ENCODE peak calls at places on chromosomes 11 and 22, in eight cellular contexts. N, M, D, J, H, P, E and X are unnamed samples.

GRCh38 chr22:37907036-37907954 is 1.2 kb downstream of the MICALL1 start:
- DNase-seq in N (peak; percentile 63), M (no peak), D (no peak), J (no peak), H (no peak), P (no peak), E (no peak), X (no peak)

GRCh38 chr11:63534895-63535461 is 1.6 kb upstream of the PLAAT4 start:
- DNase-seq in N (no peak), M (no peak), D (no peak), J (no peak), H (no peak), P (no peak), E (no peak), X (no peak)

GRCh38 chr11:36361472-36361871 is 65.4 kb downstream of the PRR5L start:
- DNase-seq in N (no peak), M (no peak), D (no peak), J (no peak), H (no peak), P (no peak), E (no peak), X (no peak)

GRCh38 chr11:118304809-118305248 is 299 bp downstream of the CD3E start:
- DNase-seq in N (no peak), M (no peak), D (no peak), J (no peak), H (no peak), P (no peak), E (no peak), X (no peak)

GRCh38 chr22:40637181-40638150 is 947 bp upstream of the MRTFA start:
- DNase-seq in N (peak; percentile 77), M (peak; percentile 68), D (no peak), J (peak; percentile 76), H (no peak), P (no peak), E (peak; percentile 56), X (peak; percentile 68)

GRCh38 chr22:19658057-19658966 is 56.0 kb upstream of the SEPTIN5 start:
- DNase-seq in N (no peak), M (no peak), D (no peak), J (no peak), H (no peak), P (no peak), E (no peak), X (no peak)

GRCh38 chr22:42642801-42643631 is 2.6 kb upstream of the ATP5MGL start:
- DNase-seq in N (no peak), M (no peak), D (no peak), J (no peak), H (no peak), P (no peak), E (no peak), X (no peak)

GRCh38 chr22:38177926-38178604 is 3.6 kb downstream of the PLA2G6 start:
- DNase-seq in N (peak; percentile 82), M (peak; percentile 82), D (peak; percentile 70), J (peak; percentile 64), H (peak; percentile 82), P (no peak), E (no peak), X (peak; percentile 69)

GRCh38 chr11:114297806-114298700 is 1.9 kb downstream of the NNMT start:
- DNase-seq in N (no peak), M (no peak), D (no peak), J (no peak), H (no peak), P (no peak), E (no peak), X (no peak)

GRCh38 chr11:124302756-124303155 is 11.0 kb downstream of the OR8D1 start:
- DNase-seq in N (no peak), M (no peak), D (no peak), J (no peak), H (no peak), P (no peak), E (no peak), X (no peak)

GRCh38 chr11:108886608-108887007 is 221.7 kb downstream of the DDX10 start:
- DNase-seq in N (no peak), M (no peak), D (no peak), J (no peak), H (peak; percentile 28), P (no peak), E (no peak), X (no peak)

GRCh38 chr11:68872216-68873003 is 30.7 kb upstream of the CPT1A start:
- DNase-seq in N (no peak), M (no peak), D (no peak), J (no peak), H (no peak), P (peak; percentile 72), E (no peak), X (no peak)

GRCh38 chr11:45048313-45048841 is 97.7 kb upstream of the TP53I11 start:
- DNase-seq in N (no peak), M (peak; percentile 20), D (no peak), J (no peak), H (no peak), P (no peak), E (no peak), X (no peak)

GRCh38 chr22:44181033-44181911 is 547 bp downstream of the PARVG start:
- DNase-seq in N (no peak), M (no peak), D (no peak), J (no peak), H (no peak), P (no peak), E (peak; percentile 54), X (no peak)

GRCh38 chr11:64246874-64247728 is at the start of gene PPP1R14B:
- DNase-seq in N (peak; percentile 93), M (peak; percentile 88), D (peak; percentile 93), J (peak; percentile 77), H (peak; percentile 89), P (peak; percentile 94), E (peak; percentile 94), X (peak; percentile 89)

DNA sequence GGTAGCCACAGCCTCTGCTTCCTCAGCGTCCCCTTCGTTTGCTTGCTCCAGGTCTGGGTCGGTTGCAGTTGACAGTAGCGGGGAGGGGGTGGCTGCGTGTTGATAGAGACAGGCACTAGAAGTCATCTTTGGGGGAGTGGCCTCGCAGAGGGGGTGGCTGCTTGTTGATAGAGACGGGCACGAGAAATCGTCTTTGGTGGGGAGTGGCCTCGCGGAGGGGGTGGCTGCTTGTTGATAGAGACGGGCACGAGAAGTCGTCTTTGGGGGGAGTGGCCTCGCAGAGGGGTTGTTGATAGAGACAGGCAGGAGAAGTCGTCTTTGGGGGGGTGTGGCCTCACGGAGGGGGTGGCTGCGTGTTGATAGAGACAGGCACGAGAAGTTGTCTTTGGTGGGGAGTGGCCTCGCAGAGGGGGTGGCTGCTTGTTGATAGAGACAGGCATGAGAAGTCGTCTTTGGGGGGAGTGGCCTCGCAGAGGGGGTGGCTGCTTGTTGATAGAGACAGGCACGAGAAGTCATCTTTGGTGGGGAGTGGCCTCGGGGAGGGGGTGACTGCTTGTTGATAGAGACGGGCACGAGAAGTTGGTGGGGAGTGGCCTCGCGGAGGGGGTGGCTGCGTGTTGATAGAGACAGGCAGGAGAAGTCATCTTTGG is 328.3 kb downstream of the TBC1D22A start:
- DNase-seq in N (no peak), M (peak; percentile 25), D (no peak), J (no peak), H (no peak), P (no peak), E (no peak), X (no peak)
- H3K4me3 ChIP-seq in N (peak overlapping the region; percentile 13), M (no peak overlapping the region), D (peak overlapping the region; percentile 62), J (peak overlapping the region; percentile 33), H (no peak overlapping the region), P (peak overlapping the region; percentile 2), E (peak overlapping the region; percentile 35), X (peak overlapping the region; percentile 31)

GRCh38 chr22:29815580-29815979 is 22.5 kb downstream of the ASCC2 start:
- DNase-seq in N (no peak), M (no peak), D (no peak), J (no peak), H (no peak), P (no peak), E (no peak), X (no peak)

GRCh38 chr22:29811377-29811776 is 26.7 kb downstream of the ASCC2 start:
- DNase-seq in N (no peak), M (no peak), D (no peak), J (no peak), H (peak; percentile 40), P (no peak), E (no peak), X (no peak)

GRCh38 chr22:29814003-29814402 is 24.1 kb downstream of the ASCC2 start:
- DNase-seq in N (no peak), M (no peak), D (no peak), J (no peak), H (no peak), P (no peak), E (no peak), X (no peak)

GRCh38 chr22:29813126-29813525 is 24.9 kb downstream of the ASCC2 start:
- DNase-seq in N (no peak), M (no peak), D (no peak), J (no peak), H (no peak), P (no peak), E (no peak), X (no peak)

GRCh38 chr22:29813563-29813962 is 24.5 kb downstream of the ASCC2 start:
- DNase-seq in N (no peak), M (no peak), D (no peak), J (no peak), H (peak; percentile 69), P (no peak), E (no peak), X (no peak)
- TF ChIP-seq CTCF in N (no peak), M (peak; percentile 11), D (no peak), J (no peak), H (no peak), P (peak; percentile 18), E (no peak), X (no peak)

GRCh38 chr22:35846804-35847203 is 129.1 kb downstream of the APOL5 start:
- DNase-seq in N (no peak), M (no peak), D (no peak), J (no peak), H (no peak), P (no peak), E (no peak), X (no peak)
- H3K27ac ChIP-seq in N (peak overlapping the region; percentile 21), M (no peak overlapping the region), D (no peak overlapping the region), J (no peak overlapping the region), H (peak overlapping the region; percentile 63), P (peak overlapping the region; percentile 48), E (no peak overlapping the region), X (no peak overlapping the region)

GRCh38 chr11:33373636-33374035 is 116.5 kb downstream of the HIPK3 start:
- DNase-seq in N (no peak), M (no peak), D (no peak), J (no peak), H (no peak), P (no peak), E (no peak), X (no peak)

GRCh38 chr11:33376331-33377099 is 119.3 kb downstream of the HIPK3 start:
- DNase-seq in N (no peak), M (no peak), D (no peak), J (no peak), H (no peak), P (peak; percentile 64), E (no peak), X (no peak)

GRCh38 chr11:33375688-33376311 is 118.6 kb downstream of the HIPK3 start:
- DNase-seq in N (no peak), M (no peak), D (no peak), J (no peak), H (no peak), P (peak; percentile 51), E (no peak), X (no peak)

GRCh38 chr11:33377100-33377851 is 120.1 kb downstream of the HIPK3 start:
- DNase-seq in N (no peak), M (no peak), D (no peak), J (no peak), H (no peak), P (no peak), E (no peak), X (no peak)

GRCh38 chr11:33375236-33375635 is 118.1 kb downstream of the HIPK3 start:
- DNase-seq in N (no peak), M (no peak), D (no peak), J (no peak), H (no peak), P (no peak), E (no peak), X (no peak)
- H3K4me3 ChIP-seq in N (no peak overlapping the region), M (no peak overlapping the region), D (peak overlapping the region; percentile 70), J (no peak overlapping the region), H (peak overlapping the region; percentile 68), P (no peak overlapping the region), E (no peak overlapping the region), X (no peak overlapping the region)